ENCODE peak calls at places on chromosomes 12 and 14, in eight cellular contexts. Y is GM13977; K is kidney tubule cell; O is cardiac muscle cell; I is activated effector memory CD4-positive, alpha-beta T cell treated with Interleukin-2 at 50 U/mL for 16 hours; R is thoracic aorta; U is T-helper 1 cell; C is NCI-H1048. G is an unnamed sample.

GRCh38 chr14:48075487-48075886 is 400.1 kb upstream of the MDGA2 start:
- DNase-seq in U (no peak), K (no peak), Y (no peak), O (no peak), R (no peak), I (no peak), C (no peak), G (no peak)

GRCh38 chr14:54339771-54340170 is 57.0 kb upstream of the CDKN3 start:
- DNase-seq in O (no peak), I (no peak), U (no peak), K (no peak), R (no peak), C (no peak), Y (no peak), G (no peak)

GRCh38 chr14:72522847-72523246 is 371.1 kb downstream of the DPF3 start:
- DNase-seq in Y (no peak), C (no peak), O (no peak), K (no peak), I (no peak), R (no peak), U (no peak), G (no peak)

GRCh38 chr12:121793501-121793835 is at the start of gene RHOF:
- DNase-seq in R (no peak), K (peak), C (no peak), Y (peak), I (no peak), O (no peak), U (no peak), G (no peak)

GRCh38 chr14:78519863-78520262 is 349.7 kb downstream of the NRXN3 start:
- DNase-seq in I (no peak), Y (peak), R (no peak), K (peak), U (no peak), O (peak), C (peak), G (no peak)

GRCh38 chr12:109393437-109394345 is 46.0 kb downstream of the MYO1H start:
- DNase-seq in Y (peak), O (peak), I (peak), C (peak), U (peak), K (peak), R (no peak), G (no peak)

GRCh38 chr14:104876251-104876699 is 11.2 kb downstream of the CEP170B start:
- DNase-seq in O (peak), I (no peak), R (no peak), C (no peak), Y (peak), K (peak), U (peak), G (no peak)

GRCh38 chr14:92926180-92926845 is 3.4 kb downstream of the CHGA start:
- DNase-seq in R (no peak), O (no peak), K (no peak), I (no peak), Y (no peak), C (no peak), U (no peak), G (no peak)

GRCh38 chr12:52052471-52053186 is 1.4 kb downstream of the NR4A1 start:
- DNase-seq in U (no peak), Y (no peak), O (peak), I (no peak), R (no peak), C (no peak), K (peak), G (no peak)

GRCh38 chr14:87391066-87391465 is 601.9 kb downstream of the GALC start:
- DNase-seq in C (no peak), Y (no peak), O (no peak), I (no peak), K (no peak), U (no peak), R (no peak), G (no peak)

GRCh38 chr14:100669468-100669867 is 57.2 kb upstream of the DLK1 start:
- DNase-seq in R (no peak), C (no peak), K (no peak), O (no peak), I (no peak), U (no peak), Y (no peak), G (no peak)

GRCh38 chr14:25041898-25042297 is 8.0 kb downstream of the STXBP6 start:
- DNase-seq in I (no peak), R (no peak), U (no peak), K (no peak), Y (no peak), C (no peak), O (no peak), G (no peak)

GRCh38 chr12:120402217-120402616 is 33.3 kb upstream of the MSI1 start:
- DNase-seq in K (peak), U (no peak), O (no peak), C (no peak), I (no peak), R (no peak), Y (no peak), G (no peak)

GRCh38 chr12:22684526-22685118 is 59.7 kb downstream of the ETNK1 start:
- DNase-seq in R (no peak), K (peak), C (no peak), O (peak), Y (no peak), U (no peak), I (no peak), G (no peak)

GRCh38 chr12:52018448-52019122 is 11.8 kb downstream of the TAMALIN start:
- DNase-seq in U (no peak), I (no peak), O (no peak), K (no peak), C (no peak), Y (no peak), R (no peak), G (no peak)

GRCh38 chr14:60085085-60085484 is 6.6 kb upstream of the PCNX4 start:
- DNase-seq in U (no peak), R (no peak), O (peak), I (no peak), Y (no peak), K (no peak), C (no peak), G (no peak)

GRCh38 chr12:30021046-30021833 is 237.5 kb upstream of the TMTC1 start:
- DNase-seq in Y (no peak), R (no peak), C (no peak), O (peak), K (no peak), I (no peak), U (no peak), G (no peak)

GRCh38 chr12:13242926-13243325 is 46.4 kb downstream of the EMP1 start:
- DNase-seq in C (no peak), I (no peak), Y (no peak), K (peak), O (no peak), R (no peak), U (no peak), G (no peak)